ENCODE peak calls at places on chromosome 11, in seven cellular contexts. G is trophoblast cell, W is IMR-90, X is H9, O is mesendoderm, I is mesenchymal stem cell, A is H1. J is an unnamed sample.

GRCh38 chr11:44923080-44923479 is 27.6 kb downstream of the TP53I11 start:
- DNase-seq in G (no peak), O (no peak), X (no peak), I (no peak), W (no peak), A (no peak), J (no peak)

GRCh38 chr11:118691926-118692830 is 12.7 kb upstream of the TREH start:
- DNase-seq in A (no peak), W (peak), O (peak), I (peak), G (peak), X (no peak), J (no peak)

GRCh38 chr11:67373916-67374570 is 645 bp upstream of the CLCF1 start:
- DNase-seq in X (peak), G (peak), I (peak), W (peak), A (peak), O (peak), J (peak)

GRCh38 chr11:34065505-34066203 is 14.1 kb downstream of the CAPRIN1 start:
- DNase-seq in W (peak), G (peak), O (peak), I (peak), X (peak), A (no peak), J (no peak)

GRCh38 chr11:122097419-122098001 is 18.5 kb downstream of the BLID start:
- DNase-seq in G (no peak), A (no peak), I (peak), O (no peak), X (no peak), W (peak), J (no peak)

GRCh38 chr11:101944896-101945295 is 28.6 kb upstream of the ANGPTL5 start:
- DNase-seq in W (no peak), X (no peak), O (no peak), A (no peak), I (no peak), G (no peak), J (no peak)

GRCh38 chr11:42296910-42297309 is 837.5 kb upstream of the LRRC4C start:
- DNase-seq in O (no peak), G (no peak), X (no peak), A (no peak), I (no peak), W (no peak), J (no peak)

GRCh38 chr11:68077617-68078592 is 39.1 kb downstream of the TCIRG1 start:
- DNase-seq in O (no peak), I (no peak), A (no peak), X (no peak), W (peak), G (no peak), J (no peak)

GRCh38 chr11:65183201-65183891 is 1.6 kb downstream of the CAPN1 start:
- DNase-seq in W (no peak), G (peak), O (no peak), A (no peak), X (peak), I (no peak), J (no peak)

GRCh38 chr11:64451856-64452255 is 92.9 kb downstream of the RPS6KA4 start:
- DNase-seq in I (no peak), G (no peak), X (no peak), W (no peak), A (no peak), O (no peak), J (no peak)

GRCh38 chr11:116869610-116870009 is 32.2 kb upstream of the APOA1 start:
- DNase-seq in I (no peak), A (no peak), O (no peak), W (no peak), X (no peak), G (no peak), J (no peak)

GRCh38 chr11:61978703-61979661 is 11.5 kb upstream of the FTH1 start:
- DNase-seq in X (no peak), I (no peak), O (no peak), W (no peak), G (peak), A (no peak), J (no peak)

GRCh38 chr11:133078591-133079179 is 453.6 kb downstream of the OPCML start:
- DNase-seq in O (peak), A (no peak), G (no peak), X (peak), I (peak), W (peak), J (peak)

GRCh38 chr11:57643802-57644201 is 5.9 kb downstream of the YPEL4 start:
- DNase-seq in W (peak), O (peak), G (no peak), A (no peak), I (peak), X (no peak), J (no peak)

GRCh38 chr11:118838905-118839553 is 44.7 kb upstream of the CXCR5 start:
- DNase-seq in X (no peak), G (no peak), A (no peak), O (no peak), I (no peak), W (no peak), J (no peak)

GRCh38 chr11:124943242-124943641 is 7.4 kb upstream of the HEPACAM start:
- DNase-seq in I (no peak), X (no peak), A (no peak), W (no peak), G (no peak), O (no peak), J (no peak)

GRCh38 chr11:131198161-131198560 is 172.3 kb upstream of the NTM start:
- DNase-seq in G (no peak), W (no peak), A (no peak), X (no peak), O (no peak), I (no peak), J (no peak)

GRCh38 chr11:9609841-9610240 is 36.4 kb downstream of the WEE1 start:
- DNase-seq in I (no peak), W (no peak), O (no peak), G (no peak), A (no peak), X (no peak), J (no peak)

GRCh38 chr11:112294688-112295340 is 34.2 kb upstream of the PLET1 start:
- DNase-seq in I (peak), A (no peak), O (no peak), G (no peak), X (no peak), W (no peak), J (no peak)

DNA sequence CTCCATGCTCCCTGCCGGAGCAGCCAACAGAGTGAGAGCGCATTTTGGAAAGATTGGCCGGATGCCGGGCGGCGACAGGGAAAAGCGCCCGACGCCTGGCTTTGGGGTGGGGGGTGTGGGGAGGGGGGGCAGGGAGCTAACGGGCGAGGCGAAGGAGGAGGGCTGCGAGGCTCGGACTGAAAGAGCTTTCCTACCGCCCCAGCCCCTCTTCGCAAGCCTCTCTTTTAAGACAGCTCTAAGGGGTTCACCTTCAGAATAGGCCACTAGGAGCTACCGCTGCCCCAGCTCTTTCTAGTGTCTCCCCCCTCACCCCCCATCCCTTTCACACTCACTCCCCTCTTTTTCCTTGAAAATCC is 3.5 kb upstream of the DBX1 start:
- DNase-seq in G (no peak), W (no peak), I (no peak), X (no peak), A (no peak), O (no peak), J (peak)
- H3K4me2 ChIP-seq in G (peak), W (peak), I (peak), X (peak), A (peak), O (peak), J (peak)

DNA sequence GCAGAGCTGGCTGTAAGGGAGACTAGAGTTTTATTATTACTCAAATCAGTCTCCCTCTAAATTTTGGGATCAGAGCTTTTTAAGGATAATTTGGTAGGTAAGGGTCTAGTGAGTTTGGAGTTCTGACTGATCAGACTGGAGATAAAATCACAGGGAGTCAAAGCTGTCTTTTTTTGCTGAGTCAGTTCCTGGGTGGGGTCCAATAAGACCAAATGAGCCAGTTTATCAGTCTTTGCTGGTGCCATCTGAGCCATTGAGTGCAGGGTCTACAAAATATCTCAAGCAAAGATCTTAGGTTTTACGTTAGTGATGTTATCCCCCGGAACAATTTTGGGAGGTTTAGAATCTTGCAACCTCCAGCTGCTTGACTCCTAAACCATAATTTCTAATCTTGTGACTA is 935.1 kb upstream of the RAG2 start:
- DNase-seq in X (no peak), O (no peak), I (no peak), W (no peak), G (no peak), A (no peak), J (no peak)
- H3K23ac ChIP-seq in X (no peak), O (no peak), I (no peak), W (no peak), G (no peak), A (no peak), J (no peak)

GRCh38 chr11:2844116-2844515 is 41.5 kb downstream of the CDKN1C start:
- DNase-seq in O (no peak), G (no peak), W (no peak), X (no peak), I (no peak), A (no peak), J (no peak)
- H3K4me2 ChIP-seq in O (no peak), G (no peak), W (no peak), X (no peak), I (no peak), A (no peak), J (no peak)

DNA sequence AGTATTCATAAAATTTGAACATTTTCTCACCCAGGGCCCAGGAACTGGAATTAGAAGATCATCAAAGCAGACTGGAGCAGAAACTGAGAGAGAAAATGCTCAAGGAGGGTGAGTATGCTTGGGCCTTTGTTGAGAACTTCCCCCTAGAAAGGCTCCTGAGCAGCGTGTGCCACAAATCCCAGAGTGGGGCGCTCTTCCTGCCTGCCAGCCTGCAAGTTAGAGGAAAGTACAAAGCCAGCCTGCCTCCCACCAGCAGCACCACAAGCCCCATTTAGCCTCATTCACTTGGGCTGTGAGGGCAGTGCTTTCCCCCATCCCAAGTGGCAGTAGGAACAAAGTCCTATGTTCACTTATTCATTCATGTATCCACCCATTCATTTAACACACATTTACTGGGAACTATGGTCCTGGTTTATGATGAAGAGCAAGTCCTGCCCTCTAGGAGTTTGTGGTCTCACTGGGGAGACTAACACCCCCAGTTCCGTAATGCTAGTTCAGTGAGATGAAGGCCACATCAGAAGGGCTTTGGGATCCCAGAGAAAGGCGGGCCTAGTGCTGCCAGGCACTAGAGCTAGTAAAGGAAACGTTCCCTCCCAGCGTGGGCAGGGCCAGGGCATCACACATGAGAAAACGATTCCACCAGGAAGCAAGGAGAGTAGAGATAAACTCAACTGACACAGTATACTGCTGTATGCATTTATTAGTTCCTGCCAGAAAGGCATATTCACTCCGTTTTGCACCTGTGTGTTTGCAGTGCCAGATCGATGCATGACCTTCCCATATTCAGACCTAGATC is 22.4 kb upstream of the PARVA start:
- DNase-seq in I (no peak), G (no peak), O (peak), W (no peak), X (no peak), A (no peak), J (no peak)
- H3K23ac ChIP-seq in I (no peak), G (no peak), O (no peak), W (no peak), X (no peak), A (no peak), J (no peak)

DNA sequence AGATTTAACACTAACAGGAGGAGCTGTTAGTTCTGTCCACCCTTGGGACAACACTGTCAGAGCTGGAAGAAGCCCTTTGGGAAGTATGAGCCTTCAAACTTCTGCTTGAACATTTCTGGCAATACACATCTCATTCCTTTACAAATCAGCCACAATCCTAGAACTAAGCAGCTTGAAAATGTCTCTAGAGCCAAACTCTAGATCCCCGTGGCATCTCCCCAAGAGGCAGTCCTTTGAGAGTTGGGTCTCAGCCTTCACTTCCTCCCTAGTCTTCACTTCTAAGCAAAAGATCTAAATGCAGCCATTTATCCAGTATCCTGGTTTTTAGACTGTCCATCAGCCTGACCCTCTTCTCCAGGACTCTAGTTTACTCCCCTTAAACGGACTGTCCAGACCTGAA is 26.9 kb downstream of the ARFGAP2 start:
- DNase-seq in A (no peak), W (no peak), I (no peak), G (no peak), O (no peak), X (no peak), J (no peak)
- H3K4me2 ChIP-seq in A (no peak), W (no peak), I (no peak), G (no peak), O (no peak), X (no peak), J (no peak)

DNA sequence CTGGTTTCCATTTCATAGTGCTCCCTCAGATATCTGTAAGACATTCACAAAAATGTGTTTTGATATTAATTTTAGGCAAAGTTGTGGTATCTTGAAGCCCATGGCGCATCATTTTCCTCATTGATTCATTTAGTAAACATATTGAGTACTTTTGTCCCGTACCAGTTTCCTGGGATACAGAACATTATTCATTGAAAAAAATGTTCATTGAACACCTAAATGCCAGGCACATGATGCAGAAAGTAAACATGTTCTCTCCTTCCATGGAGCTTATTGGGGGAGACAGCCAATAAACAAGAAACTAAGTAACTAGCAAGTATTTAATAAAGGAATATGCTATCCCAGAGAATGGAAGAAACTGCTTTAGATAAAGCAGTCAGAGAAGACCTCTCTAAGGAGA is 195.0 kb downstream of the UVRAG start:
- DNase-seq in I (no peak), W (no peak), O (no peak), G (no peak), X (no peak), A (no peak), J (no peak)
- H3K23ac ChIP-seq in I (no peak), W (no peak), O (no peak), G (no peak), X (no peak), A (no peak), J (no peak)

GRCh38 chr11:14789879-14790484 is 102.0 kb downstream of the CYP2R1 start:
- DNase-seq in O (no peak), X (no peak), A (no peak), W (peak), G (no peak), I (peak), J (no peak)

GRCh38 chr11:14783788-14784187 is 108.2 kb downstream of the CYP2R1 start:
- DNase-seq in G (no peak), A (no peak), I (no peak), W (no peak), O (no peak), X (no peak), J (no peak)

GRCh38 chr11:14784230-14784629 is 107.8 kb downstream of the CYP2R1 start:
- DNase-seq in O (no peak), G (no peak), A (no peak), W (no peak), X (no peak), I (no peak), J (no peak)
- H3K4me2 ChIP-seq in O (no peak), G (no peak), A (no peak), W (no peak), X (no peak), I (no peak), J (no peak)

J was measured in neuronal stem cell.